ENCODE peak calls at places on chromosomes 5 and 9, in five cellular contexts. S is ovary, Q is HCT116, E is spleen, H is transverse colon. D is an unnamed sample.

GRCh38 chr5:59174248-59174844 is 591.5 kb downstream of the RAB3C start:
- DNase-seq in Q (peak; percentile 47), H (no peak), S (peak; percentile 31), E (no peak), D (no peak)

GRCh38 chr5:139710370-139711066 is 62.4 kb downstream of the CXXC5 start:
- DNase-seq in Q (no peak), H (peak; percentile 61), S (peak; percentile 57), E (peak; percentile 87), D (no peak)

GRCh38 chr5:88813805-88814584 is 69.0 kb downstream of the MEF2C start:
- DNase-seq in E (no peak), S (no peak), H (no peak), Q (no peak), D (no peak)

GRCh38 chr5:170655476-170655875 is 128.0 kb upstream of the GABRP start:
- DNase-seq in Q (no peak), E (no peak), H (no peak), S (no peak), D (no peak)

GRCh38 chr5:142390303-142390840 is 65.6 kb upstream of the SPRY4 start:
- DNase-seq in S (no peak), Q (no peak), E (no peak), H (no peak), D (no peak)

GRCh38 chr5:55042886-55043285 is 18.8 kb downstream of the GZMK start:
- DNase-seq in Q (no peak), E (no peak), S (no peak), H (no peak), D (no peak)

GRCh38 chr5:171745602-171746001 is 40.0 kb upstream of the SMIM23 start:
- DNase-seq in E (no peak), Q (no peak), H (no peak), S (no peak), D (no peak)

GRCh38 chr9:16821344-16821743 is 49.1 kb downstream of the BNC2 start:
- DNase-seq in H (no peak), Q (no peak), S (no peak), E (no peak), D (no peak)

GRCh38 chr5:134964359-134965270 is 3.1 kb upstream of the CATSPER3 start:
- DNase-seq in S (no peak), H (no peak), E (no peak), Q (no peak), D (no peak)

GRCh38 chr5:82422751-82423181 is 144.6 kb upstream of the RPS23 start:
- DNase-seq in H (peak; percentile 9), S (peak; percentile 27), Q (no peak), E (no peak), D (no peak)

GRCh38 chr5:171830686-171831085 is 45.1 kb downstream of the SMIM23 start:
- DNase-seq in S (no peak), Q (no peak), E (no peak), H (no peak), D (no peak)

GRCh38 chr9:21872696-21873095 is 70.3 kb downstream of the MTAP start:
- DNase-seq in E (no peak), H (no peak), Q (no peak), S (no peak), D (no peak)

GRCh38 chr9:77237896-77238295 is 60.6 kb downstream of the VPS13A start:
- DNase-seq in E (no peak), S (no peak), H (no peak), Q (no peak), D (no peak)

GRCh38 chr5:62206150-62206829 is 99.7 kb upstream of the KIF2A start:
- DNase-seq in S (no peak), Q (peak; percentile 38), H (no peak), E (no peak), D (no peak)

GRCh38 chr9:86827893-86828292 is 119.4 kb downstream of the GAS1 start:
- DNase-seq in E (no peak), H (no peak), S (peak; percentile 35), Q (no peak), D (no peak)

GRCh38 chr9:85925493-85925892 is 15.5 kb upstream of the NAA35 start:
- DNase-seq in H (no peak), Q (no peak), S (no peak), E (no peak), D (no peak)

GRCh38 chr5:54757541-54757940 is 227.9 kb downstream of the ESM1 start:
- DNase-seq in Q (no peak), H (no peak), S (no peak), E (no peak), D (no peak)

GRCh38 chr9:94005272-94005901 is 50.2 kb upstream of the BARX1 start:
- DNase-seq in E (no peak), Q (no peak), H (peak; percentile 33), S (no peak), D (no peak)

GRCh38 chr5:126368239-126368812 is 54.9 kb upstream of the GRAMD2B start:
- DNase-seq in Q (no peak), E (no peak), S (no peak), H (no peak), D (no peak)

GRCh38 chr5:2163940-2164490 is 281.3 kb upstream of the IRX4 start:
- DNase-seq in S (no peak), Q (no peak), E (peak; percentile 58), H (no peak), D (no peak)

GRCh38 chr9:129632460-129632859 is 6.5 kb downstream of the NTMT1 start:
- DNase-seq in Q (no peak), H (no peak), E (no peak), S (no peak), D (no peak)

GRCh38 chr5:123701511-123702200 is 189.7 kb downstream of the CSNK1G3 start:
- DNase-seq in H (no peak), E (no peak), S (no peak), Q (no peak), D (no peak)

GRCh38 chr9:91727316-91727861 is 222.6 kb downstream of the ROR2 start:
- DNase-seq in Q (peak; percentile 16), S (no peak), H (no peak), E (no peak), D (no peak)

GRCh38 chr5:111394580-111394979 is 117.8 kb downstream of the STARD4 start:
- DNase-seq in E (no peak), H (no peak), Q (no peak), S (no peak), D (no peak)

GRCh38 chr5:78727786-78728761 is 79.5 kb upstream of the LHFPL2 start:
- DNase-seq in E (no peak), S (no peak), H (peak; percentile 50), Q (no peak), D (no peak)

DNA sequence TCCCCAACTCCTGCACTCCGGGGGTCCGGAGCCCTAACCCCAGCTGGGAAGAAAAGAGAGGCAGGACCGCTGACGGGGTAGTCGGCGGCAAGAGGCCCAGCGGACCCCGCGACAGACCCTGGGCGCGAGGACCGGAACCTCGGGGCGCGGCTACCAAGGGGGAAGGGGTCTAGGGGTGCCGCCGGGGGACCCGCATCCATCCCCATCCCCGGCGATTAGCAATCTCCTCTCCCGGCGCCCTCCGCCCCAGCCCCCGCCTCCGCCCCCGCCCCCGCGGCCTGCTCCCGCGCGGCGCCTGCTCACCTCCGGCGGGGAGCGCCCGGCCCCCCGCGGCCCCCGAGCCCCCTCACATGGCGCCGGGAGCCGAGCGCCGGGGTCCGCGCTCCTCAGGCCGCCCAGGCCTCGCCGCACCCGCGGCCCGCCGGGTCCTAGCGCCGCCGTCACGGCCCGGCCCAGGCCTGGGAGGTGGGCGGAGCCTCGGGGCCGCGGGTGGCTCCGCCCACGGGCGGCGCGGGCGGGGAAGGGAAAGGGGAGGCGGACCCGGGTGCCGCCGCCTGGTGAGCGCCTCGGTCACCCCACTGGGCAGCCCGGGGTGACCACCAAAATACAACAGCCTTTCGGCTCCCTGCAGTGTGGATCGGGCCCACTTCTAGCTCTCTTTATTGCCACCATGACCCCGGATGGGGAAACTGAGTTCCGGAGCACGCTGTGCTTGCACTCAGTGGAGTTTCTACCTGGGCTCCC is at the start of gene ST6GALNAC6:
- DNase-seq in S (peak; percentile 82), H (peak; percentile 79), E (peak; percentile 94), Q (no peak), D (no peak)
- TF ChIP-seq POLR2A in S (peak; percentile 55), H (no peak), E (no peak), Q (no peak), D (no peak)

DNA sequence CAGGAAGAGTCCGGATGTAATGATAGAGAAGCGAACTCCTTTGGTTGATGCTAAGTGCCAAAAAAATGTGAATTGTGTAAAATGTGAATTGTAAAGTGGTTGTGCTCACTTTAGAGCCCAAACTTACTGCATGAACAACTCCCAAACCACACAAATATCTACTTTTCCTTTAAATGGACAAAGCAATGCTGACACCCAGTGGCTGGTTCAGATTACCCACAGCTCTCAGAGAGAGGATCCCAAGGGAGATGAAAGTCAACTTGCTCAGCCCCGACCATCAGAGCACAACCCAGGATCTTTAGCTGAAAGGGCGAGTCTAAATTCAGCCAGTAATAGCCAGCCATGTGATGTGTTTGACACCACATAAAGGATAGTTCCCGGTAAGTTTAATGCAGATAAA is 133.7 kb downstream of the NMUR2 start:
- DNase-seq in S (no peak), H (no peak), Q (peak; percentile 2), E (no peak), D (no peak)
- TF ChIP-seq CTCF in S (peak; percentile 12), H (no peak), Q (no peak), E (no peak), D (no peak)

GRCh38 chr9:133784731-133785561 is 46.8 kb upstream of the SARDH start:
- DNase-seq in H (no peak), E (no peak), S (no peak), Q (no peak), D (no peak)

GRCh38 chr9:133786371-133786753 is 48.2 kb upstream of the SARDH start:
- DNase-seq in E (peak; percentile 88), Q (no peak), H (peak; percentile 22), S (no peak), D (no peak)

GRCh38 chr9:133786936-133787748 is 49.0 kb upstream of the SARDH start:
- DNase-seq in S (no peak), H (no peak), Q (no peak), E (no peak), D (no peak)

GRCh38 chr9:133787749-133788015 is 49.5 kb upstream of the SARDH start:
- DNase-seq in H (peak; percentile 77), S (no peak), Q (no peak), E (peak; percentile 92), D (no peak)

DNA sequence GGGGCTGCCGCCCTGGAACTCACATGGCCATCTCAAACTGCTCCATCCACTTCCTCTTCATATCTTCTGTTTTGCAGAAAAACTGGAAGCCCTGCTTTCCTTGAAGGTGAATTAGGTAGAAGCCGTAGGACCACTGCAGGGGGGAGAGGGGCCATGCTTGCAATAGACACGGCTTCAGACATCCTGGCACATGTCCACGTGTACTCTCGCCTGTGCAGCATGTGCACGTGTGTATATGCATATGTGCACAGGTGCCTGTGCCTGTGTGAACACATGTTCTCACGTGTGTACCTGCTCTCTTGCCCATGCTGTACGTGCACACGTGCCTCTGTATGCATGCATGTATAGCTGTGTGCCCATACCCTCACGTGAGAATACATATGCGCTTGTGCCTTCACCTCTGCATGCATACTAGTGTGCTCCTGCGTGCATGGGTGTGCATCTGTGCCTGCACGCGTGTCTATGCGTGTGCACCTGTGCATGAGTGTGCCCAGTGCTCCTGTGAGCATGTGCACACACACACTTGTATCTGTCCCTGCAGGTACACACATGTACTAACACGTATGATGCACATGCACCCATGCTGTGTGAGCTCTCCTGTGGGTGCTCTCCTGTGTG is 47.7 kb upstream of the SARDH start:
- DNase-seq in S (no peak), Q (no peak), H (no peak), E (no peak), D (no peak)
- H3K36me3 ChIP-seq in S (no peaks in the 10 kb centered on the region), Q (peaks cover 3% of the 10 kb centered on the region), H (no peaks in the 10 kb centered on the region), E (peaks cover 2% of the 10 kb centered on the region), D (peaks cover 27% of the 10 kb centered on the region)

GRCh38 chr5:100668511-100668910 is 133.3 kb downstream of the FAM174A start:
- DNase-seq in Q (peak; percentile 8), H (no peak), S (no peak), E (no peak), D (no peak)

GRCh38 chr5:100664140-100664539 is 129.0 kb downstream of the FAM174A start:
- DNase-seq in H (no peak), Q (no peak), S (no peak), E (no peak), D (no peak)

GRCh38 chr5:100667021-100667671 is 132.0 kb downstream of the FAM174A start:
- DNase-seq in Q (no peak), S (no peak), E (no peak), H (no peak), D (no peak)
- TF ChIP-seq POLR2A in Q (no peak), S (no peak), E (no peak), H (no peak), D (no peak)

D was measured in esophagus squamous epithelium.